ENCODE peak calls at places on chromosomes 13 and 19, in seven cellular contexts. D is nephron progenitor cell; Y is colonic mucosa; I is IMR-90; K is endothelial cell; T is activated CD4-positive, alpha-beta T cell treated with anti-CD3 and anti-CD28 coated beads for 24 hours; U is stomach. N is an unnamed sample.

GRCh38 chr19:2345794-2346663 is 14.0 kb upstream of the TMPRSS9 start:
- DNase-seq in D (no peak), Y (peak), I (no peak), K (no peak), T (no peak), U (peak), N (no peak)

GRCh38 chr19:43489979-43490599 is 14.5 kb downstream of the PHLDB3 start:
- DNase-seq in D (no peak), Y (no peak), I (no peak), K (no peak), T (no peak), U (no peak), N (no peak)

GRCh38 chr13:74560325-74560724 is 426.1 kb upstream of the KLF12 start:
- DNase-seq in D (no peak), Y (no peak), I (no peak), K (no peak), T (no peak), U (no peak), N (no peak)

GRCh38 chr19:5823579-5824281 is 15.8 kb downstream of the FUT6 start:
- DNase-seq in D (no peak), Y (peak), I (no peak), K (no peak), T (no peak), U (peak), N (no peak)

GRCh38 chr19:16051254-16052025 is 24.9 kb upstream of the TPM4 start:
- DNase-seq in D (no peak), Y (no peak), I (no peak), K (no peak), T (no peak), U (no peak), N (no peak)

GRCh38 chr13:102141625-102142472 is 260.0 kb downstream of the FGF14 start:
- DNase-seq in D (no peak), Y (no peak), I (peak), K (no peak), T (no peak), U (no peak), N (no peak)

GRCh38 chr19:33868821-33869412 is 72.2 kb downstream of the KCTD15 start:
- DNase-seq in D (peak), Y (no peak), I (no peak), K (peak), T (no peak), U (peak), N (no peak)

GRCh38 chr13:25752957-25753540 is 298.8 kb downstream of the SHISA2 start:
- DNase-seq in D (no peak), Y (peak), I (peak), K (no peak), T (no peak), U (peak), N (peak)

GRCh38 chr13:30002577-30002976 is 152.2 kb upstream of the UBL3 start:
- DNase-seq in D (no peak), Y (no peak), I (peak), K (no peak), T (no peak), U (no peak), N (no peak)

GRCh38 chr19:35539850-35540249 is 5.6 kb upstream of the TMEM147 start:
- DNase-seq in D (no peak), Y (no peak), I (no peak), K (no peak), T (no peak), U (no peak), N (no peak)

GRCh38 chr13:98613591-98613990 is 36.7 kb upstream of the STK24 start:
- DNase-seq in D (no peak), Y (no peak), I (no peak), K (no peak), T (no peak), U (no peak), N (no peak)

GRCh38 chr19:16032509-16033135 is 43.7 kb upstream of the TPM4 start:
- DNase-seq in D (no peak), Y (no peak), I (no peak), K (no peak), T (no peak), U (peak), N (no peak)